ENCODE peak calls at places on chromosomes 2 and 18, in six cellular contexts. U is A549, M is heart left ventricle, Q is adrenal gland, O is upper lobe of left lung, J is esophagus squamous epithelium. H is an unnamed sample.

GRCh38 chr18:62187543-62188378 is 706 bp downstream of the RELCH start:
- DNase-seq in J (no peak), O (no peak), Q (peak), M (no peak), U (peak), H (no peak)

GRCh38 chr2:24024018-24024417 is 14.1 kb downstream of the MFSD2B start:
- DNase-seq in O (peak), Q (no peak), M (no peak), U (peak), J (no peak), H (no peak)

GRCh38 chr2:108492364-108492763 is 41.9 kb upstream of the LIMS1 start:
- DNase-seq in U (peak), O (no peak), J (no peak), M (no peak), Q (peak), H (no peak)

GRCh38 chr2:144707927-144708326 is 188.0 kb upstream of the ZEB2 start:
- DNase-seq in J (no peak), M (no peak), Q (no peak), O (no peak), U (no peak), H (no peak)

GRCh38 chr2:171651667-171652410 is 35.4 kb upstream of the DYNC1I2 start:
- DNase-seq in U (no peak), M (no peak), O (no peak), J (no peak), Q (no peak), H (no peak)

GRCh38 chr2:48968011-48968410 is 186.3 kb downstream of the FSHR start:
- DNase-seq in U (no peak), J (no peak), Q (no peak), O (no peak), M (no peak), H (no peak)

GRCh38 chr18:22169889-22170420 is 566 bp downstream of the GATA6 start:
- DNase-seq in U (no peak), J (no peak), Q (peak), O (peak), M (peak), H (peak)

GRCh38 chr18:44541159-44541558 is 139.5 kb upstream of the SETBP1 start:
- DNase-seq in J (no peak), M (no peak), Q (no peak), O (no peak), U (no peak), H (no peak)

GRCh38 chr2:130825231-130825971 is 11.3 kb upstream of the ARHGEF4 start:
- DNase-seq in J (no peak), M (no peak), O (peak), U (no peak), Q (no peak), H (peak)

GRCh38 chr2:193966590-193966989 is 1690.4 kb upstream of the SLC39A10 start:
- DNase-seq in O (no peak), M (no peak), J (no peak), U (peak), Q (no peak), H (no peak)

GRCh38 chr18:25880441-25880840 is 210.0 kb downstream of the SS18 start:
- DNase-seq in M (no peak), J (no peak), Q (no peak), U (no peak), O (no peak), H (no peak)

GRCh38 chr2:237099804-237100203 is 14.1 kb downstream of the COPS8 start:
- DNase-seq in Q (no peak), M (no peak), J (no peak), U (no peak), O (no peak), H (no peak)

GRCh38 chr2:124762388-124762787 is 737.3 kb downstream of the CNTNAP5 start:
- DNase-seq in U (no peak), J (no peak), M (no peak), O (no peak), Q (no peak), H (no peak)

GRCh38 chr2:232779935-232780334 is 3.6 kb upstream of the KCNJ13 start:
- DNase-seq in Q (no peak), O (no peak), J (no peak), M (no peak), U (no peak), H (no peak)

GRCh38 chr18:5582849-5583667 is 39.3 kb upstream of the EPB41L3 start:
- DNase-seq in M (no peak), O (no peak), U (no peak), J (no peak), Q (no peak), H (no peak)

GRCh38 chr2:153059338-153060052 is 341.1 kb downstream of the ARL6IP6 start:
- DNase-seq in O (no peak), M (no peak), Q (no peak), J (no peak), U (peak), H (no peak)

GRCh38 chr2:62184499-62185045 is 11.3 kb upstream of the B3GNT2 start:
- DNase-seq in M (no peak), U (no peak), Q (no peak), O (no peak), J (no peak), H (no peak)

GRCh38 chr2:70670626-70671025 is 97.4 kb downstream of the ADD2 start:
- DNase-seq in U (no peak), Q (no peak), M (no peak), O (no peak), J (no peak), H (peak)

GRCh38 chr2:178404380-178404767 is 46.6 kb downstream of the PRKRA start:
- DNase-seq in Q (no peak), O (no peak), J (no peak), M (peak), U (no peak), H (no peak)

GRCh38 chr18:39380823-39381222 is 1815.2 kb upstream of the CELF4 start:
- DNase-seq in O (no peak), Q (no peak), M (no peak), J (no peak), U (no peak), H (no peak)

GRCh38 chr18:5294113-5294617 is 1.4 kb downstream of the ZBTB14 start:
- DNase-seq in Q (peak), J (peak), O (no peak), M (no peak), U (no peak), H (no peak)

GRCh38 chr2:144748443-144748842 is 228.5 kb upstream of the ZEB2 start:
- DNase-seq in U (no peak), J (no peak), O (no peak), M (no peak), Q (no peak), H (no peak)

GRCh38 chr18:36329684-36330434 is 32.3 kb downstream of the FHOD3 start:
- DNase-seq in M (no peak), Q (no peak), U (no peak), O (no peak), J (no peak), H (no peak)

GRCh38 chr2:177887722-177888121 is 184.9 kb downstream of the PDE11A start:
- DNase-seq in M (no peak), U (no peak), O (no peak), Q (no peak), J (no peak), H (no peak)

GRCh38 chr2:241665731-241666440 is 20.7 kb downstream of the DTYMK start:
- DNase-seq in O (no peak), M (no peak), U (no peak), J (no peak), Q (no peak), H (no peak)

GRCh38 chr2:19893520-19894134 is 8.2 kb downstream of the TTC32 start:
- DNase-seq in J (no peak), O (no peak), Q (no peak), M (no peak), U (no peak), H (no peak)

GRCh38 chr18:56709463-56709862 is 58.3 kb downstream of the WDR7 start:
- DNase-seq in Q (no peak), M (no peak), U (peak), J (no peak), O (no peak), H (no peak)

GRCh38 chr2:237732790-237733349 is 65.7 kb upstream of the RBM44 start:
- DNase-seq in J (no peak), U (no peak), M (peak), Q (peak), O (no peak), H (no peak)

GRCh38 chr2:196758474-196759377 is 40.8 kb downstream of the GTF3C3 start:
- DNase-seq in M (no peak), U (peak), J (no peak), O (no peak), Q (no peak), H (no peak)

GRCh38 chr2:30984141-30984540 is 154.1 kb downstream of the GALNT14 start:
- DNase-seq in J (no peak), Q (no peak), O (no peak), U (no peak), M (peak), H (no peak)

GRCh38 chr2:148927010-148927409 is 52.0 kb downstream of the KIF5C start:
- DNase-seq in M (peak), O (no peak), U (no peak), J (peak), Q (no peak), H (peak)

GRCh38 chr2:42132966-42133641 is 36.0 kb upstream of the EML4 start:
- DNase-seq in M (peak), U (peak), J (peak), O (peak), Q (peak), H (peak)
- TF ChIP-seq POLR2A in M (no peak), U (no peak), J (no peak), O (peak), Q (peak), H (peak)

GRCh38 chr2:44614940-44615339 is 253.2 kb downstream of the CAMKMT start:
- DNase-seq in J (no peak), U (no peak), Q (no peak), M (no peak), O (no peak), H (no peak)

GRCh38 chr2:44616616-44617266 is 255.0 kb downstream of the CAMKMT start:
- DNase-seq in J (no peak), O (no peak), Q (no peak), M (no peak), U (no peak), H (no peak)

GRCh38 chr2:44618378-44619023 is 256.8 kb downstream of the CAMKMT start:
- DNase-seq in M (no peak), J (no peak), Q (no peak), O (no peak), U (no peak), H (no peak)

GRCh38 chr2:44620189-44620990 is 258.6 kb downstream of the CAMKMT start:
- DNase-seq in M (no peak), O (no peak), U (peak), Q (no peak), J (no peak), H (no peak)

DNA sequence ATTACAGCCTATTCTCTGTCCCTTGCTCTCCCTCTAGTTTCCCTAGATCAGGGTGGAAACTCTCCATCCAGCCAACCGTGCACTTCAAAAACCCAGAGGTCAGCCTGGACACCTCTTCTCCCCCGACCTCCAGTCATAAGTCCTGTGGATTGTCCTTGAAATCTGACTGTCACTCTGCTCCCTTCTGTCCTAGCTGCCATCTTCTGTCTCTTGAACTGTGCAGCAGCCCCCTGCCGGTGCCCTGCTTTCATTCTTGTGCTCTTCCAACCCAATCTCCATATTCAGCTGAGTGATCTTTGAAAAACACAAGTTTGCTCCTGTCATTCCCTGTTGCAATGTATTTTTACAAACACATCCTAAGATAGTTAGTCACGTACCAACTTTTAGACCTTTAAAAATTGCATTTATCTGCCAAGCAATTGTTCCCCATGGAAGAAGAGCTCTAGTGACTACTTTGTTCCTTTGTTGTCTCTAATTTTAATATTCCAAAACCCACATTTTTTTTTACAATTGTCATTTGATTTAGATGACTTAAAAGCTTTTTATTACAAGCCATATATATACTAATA is 254.3 kb downstream of the CAMKMT start:
- DNase-seq in O (no peak), Q (no peak), U (no peak), M (no peak), J (no peak), H (no peak)
- TF ChIP-seq CTCF in O (no peak), Q (no peak), U (no peak), M (no peak), J (no peak), H (no peak)

GRCh38 chr2:27080140-27080469 is 1.7 kb downstream of the EMILIN1 start:
- DNase-seq in O (no peak), M (no peak), U (no peak), Q (no peak), J (no peak), H (peak)
- H3K4me3 ChIP-seq in O (peak), M (peak), U (no peak), Q (peak), J (peak), H (peak)

DNA sequence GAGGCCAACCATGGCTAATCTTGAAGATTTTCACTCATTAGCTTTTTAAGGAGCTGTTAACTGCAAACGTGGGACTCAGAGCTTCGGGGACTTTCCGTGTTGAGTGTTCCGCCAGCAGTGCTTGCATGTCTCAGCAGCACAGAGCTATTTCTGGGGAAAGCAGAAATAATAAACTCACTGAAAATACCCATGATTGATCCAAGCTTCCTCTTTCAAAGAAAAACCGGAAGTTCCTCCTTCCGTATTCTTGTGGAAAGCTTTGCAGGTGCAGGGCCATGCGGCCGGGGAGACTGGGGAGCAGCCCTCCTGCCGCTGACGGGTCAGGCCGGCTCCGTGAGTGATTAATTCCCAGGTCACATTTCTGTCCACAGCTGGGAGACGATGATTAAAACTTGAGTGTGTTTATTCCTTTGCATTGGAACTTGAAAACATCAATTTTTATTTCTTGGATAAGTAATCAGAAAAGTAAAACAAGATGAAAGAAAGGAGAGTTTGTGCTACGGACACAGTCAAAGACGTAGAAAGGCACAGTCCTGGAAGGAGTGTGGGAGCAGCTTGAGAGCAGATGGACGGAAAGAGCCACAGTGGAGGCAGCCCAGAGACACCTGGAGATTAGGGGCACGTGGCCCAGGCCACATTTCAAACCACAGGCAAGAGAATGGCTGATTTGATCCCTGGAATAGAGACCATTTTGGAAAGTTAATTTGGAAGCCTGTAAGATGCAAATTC is 54.2 kb upstream of the CTDP1 start:
- DNase-seq in Q (no peak), O (no peak), M (peak), J (no peak), U (no peak), H (peak)
- TF ChIP-seq POLR2A in Q (no peak), O (no peak), M (no peak), J (no peak), U (no peak), H (no peak)

DNA sequence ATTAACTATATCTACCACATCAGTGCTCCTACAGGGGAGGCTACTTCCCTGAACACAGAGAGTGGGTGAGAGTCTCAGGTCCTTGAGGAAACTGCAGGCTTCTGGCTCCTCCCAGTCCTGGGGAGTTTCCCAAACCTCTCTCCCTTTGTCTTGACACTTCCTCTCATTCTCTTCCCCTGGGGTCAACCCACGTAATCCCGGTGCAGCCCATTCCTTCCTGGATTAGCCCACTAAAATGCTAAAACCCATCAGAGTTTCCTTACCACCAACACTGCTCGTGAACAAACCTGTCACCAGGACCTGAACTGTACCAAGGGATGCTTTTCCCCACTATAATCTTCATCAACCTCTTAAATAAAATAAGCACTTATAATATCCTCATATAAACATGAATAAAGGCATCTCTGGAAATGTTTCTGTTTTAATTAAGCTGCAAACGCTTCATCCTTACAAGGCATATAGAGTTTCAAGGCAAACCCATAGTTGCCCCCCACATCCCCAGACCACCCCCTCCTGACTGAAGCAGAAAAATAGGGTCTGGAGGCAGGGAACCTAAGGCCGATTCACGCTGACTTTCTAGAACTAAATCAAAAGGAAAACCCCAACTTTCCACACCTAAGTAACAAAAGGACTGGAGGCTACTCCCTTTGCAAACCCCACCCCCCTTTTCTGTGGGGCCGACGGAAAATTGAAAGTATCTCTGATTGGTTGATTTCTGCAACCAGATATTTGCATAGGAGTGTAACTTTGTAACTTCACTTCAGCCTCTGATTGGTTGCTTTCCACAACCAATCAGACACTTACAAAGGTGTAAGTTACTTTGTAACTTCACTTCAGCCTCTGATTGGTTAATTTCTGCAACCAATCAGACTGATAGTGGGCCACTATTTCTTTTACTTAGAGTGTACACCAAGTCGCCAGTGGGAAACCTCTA is 19.0 kb downstream of the TMSB10 start:
- DNase-seq in Q (no peak), U (peak), M (peak), J (no peak), O (no peak), H (peak)
- TF ChIP-seq CTCF in Q (no peak), U (no peak), M (no peak), J (no peak), O (no peak), H (no peak)

DNA sequence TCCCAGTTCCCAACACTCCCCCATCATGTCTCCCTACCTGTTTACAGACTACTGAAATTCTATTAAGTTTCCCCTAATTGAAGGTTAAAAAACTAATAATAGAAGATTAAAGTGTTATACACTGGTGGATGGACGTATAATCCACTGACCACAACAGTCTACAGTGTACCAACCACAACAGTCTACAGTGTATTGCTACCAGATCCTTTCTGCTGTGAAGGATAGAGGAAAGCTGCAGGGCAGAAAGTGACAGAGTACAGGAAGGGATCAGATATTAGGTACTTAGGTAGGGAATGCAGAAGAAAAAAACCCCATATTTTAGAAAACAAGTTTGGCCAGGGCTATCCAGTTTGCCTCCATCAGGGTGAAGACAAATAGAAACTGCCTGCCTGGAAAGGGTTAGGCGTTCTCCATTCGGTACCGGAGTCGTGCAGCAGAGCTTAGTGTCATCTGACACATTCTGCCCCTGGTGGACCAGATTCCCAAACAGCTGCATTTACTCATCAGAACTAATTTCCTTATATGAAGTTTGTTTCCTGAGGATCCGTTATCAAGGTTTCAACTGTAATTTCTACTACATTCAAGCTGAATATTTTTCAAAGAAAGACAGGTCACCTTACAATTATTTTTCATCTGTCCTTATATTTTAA is 49.9 kb downstream of the KLF7 start:
- DNase-seq in M (peak), J (no peak), O (no peak), U (no peak), Q (no peak), H (no peak)
- H3K4me3 ChIP-seq in M (no peak), J (no peak), O (no peak), U (no peak), Q (no peak), H (no peak)

H was measured in spleen.